ENCODE peak calls at places on chromosomes 2 and 18, in six cellular contexts. One of them, this sample, is unnamed.

GRCh38 chr2:237011196-237011595 is 74.5 kb upstream of the COPS8 start:
- DNase-seq in bronchial epithelial cell: no peak
- DNase-seq in HFF-Myc: no peak
- DNase-seq in brain microvascular endothelial cell: no peak
- DNase-seq in psoas muscle: no peak
- DNase-seq in activated CD4-positive, alpha-beta T cell treated with anti-CD3 and anti-CD28 coated beads, Interleukin-2, amount 50 U/mL, for 1 hour: no peak
- DNase-seq in this sample: no peak

GRCh38 chr2:19048593-19049264 is 309.7 kb downstream of the OSR1 start:
- DNase-seq in HFF-Myc: no peak
- DNase-seq in psoas muscle: no peak
- DNase-seq in activated CD4-positive, alpha-beta T cell treated with anti-CD3 and anti-CD28 coated beads, Interleukin-2, amount 50 U/mL, for 1 hour: no peak
- DNase-seq in brain microvascular endothelial cell: peak
- DNase-seq in bronchial epithelial cell: peak
- DNase-seq in this sample: no peak

GRCh38 chr2:62344472-62344871 is 148.6 kb downstream of the B3GNT2 start:
- DNase-seq in brain microvascular endothelial cell: no peak
- DNase-seq in activated CD4-positive, alpha-beta T cell treated with anti-CD3 and anti-CD28 coated beads, Interleukin-2, amount 50 U/mL, for 1 hour: no peak
- DNase-seq in HFF-Myc: no peak
- DNase-seq in bronchial epithelial cell: peak
- DNase-seq in psoas muscle: no peak
- DNase-seq in this sample: peak

GRCh38 chr2:9778012-9778411 is 65.3 kb upstream of the TAF1B start:
- DNase-seq in HFF-Myc: no peak
- DNase-seq in activated CD4-positive, alpha-beta T cell treated with anti-CD3 and anti-CD28 coated beads, Interleukin-2, amount 50 U/mL, for 1 hour: peak
- DNase-seq in bronchial epithelial cell: no peak
- DNase-seq in psoas muscle: no peak
- DNase-seq in brain microvascular endothelial cell: no peak
- DNase-seq in this sample: no peak

GRCh38 chr2:67018318-67018717 is 378.8 kb upstream of the ETAA1 start:
- DNase-seq in bronchial epithelial cell: peak
- DNase-seq in HFF-Myc: no peak
- DNase-seq in psoas muscle: no peak
- DNase-seq in brain microvascular endothelial cell: no peak
- DNase-seq in activated CD4-positive, alpha-beta T cell treated with anti-CD3 and anti-CD28 coated beads, Interleukin-2, amount 50 U/mL, for 1 hour: no peak
- DNase-seq in this sample: peak

GRCh38 chr2:227942021-227942420 is 70.6 kb downstream of the DAW1 start:
- DNase-seq in bronchial epithelial cell: peak
- DNase-seq in brain microvascular endothelial cell: no peak
- DNase-seq in psoas muscle: no peak
- DNase-seq in HFF-Myc: no peak
- DNase-seq in activated CD4-positive, alpha-beta T cell treated with anti-CD3 and anti-CD28 coated beads, Interleukin-2, amount 50 U/mL, for 1 hour: no peak
- DNase-seq in this sample: no peak

GRCh38 chr2:198283149-198283548 is 478.8 kb downstream of the PLCL1 start:
- DNase-seq in brain microvascular endothelial cell: no peak
- DNase-seq in bronchial epithelial cell: no peak
- DNase-seq in HFF-Myc: no peak
- DNase-seq in activated CD4-positive, alpha-beta T cell treated with anti-CD3 and anti-CD28 coated beads, Interleukin-2, amount 50 U/mL, for 1 hour: no peak
- DNase-seq in psoas muscle: no peak
- DNase-seq in this sample: no peak

GRCh38 chr2:195408196-195408595 is 248.8 kb upstream of the SLC39A10 start:
- DNase-seq in activated CD4-positive, alpha-beta T cell treated with anti-CD3 and anti-CD28 coated beads, Interleukin-2, amount 50 U/mL, for 1 hour: no peak
- DNase-seq in psoas muscle: no peak
- DNase-seq in HFF-Myc: no peak
- DNase-seq in bronchial epithelial cell: no peak
- DNase-seq in brain microvascular endothelial cell: no peak
- DNase-seq in this sample: no peak

GRCh38 chr2:143469323-143469722 is 340.1 kb downstream of the ARHGAP15 start:
- DNase-seq in HFF-Myc: no peak
- DNase-seq in bronchial epithelial cell: peak
- DNase-seq in brain microvascular endothelial cell: no peak
- DNase-seq in psoas muscle: no peak
- DNase-seq in activated CD4-positive, alpha-beta T cell treated with anti-CD3 and anti-CD28 coated beads, Interleukin-2, amount 50 U/mL, for 1 hour: no peak
- DNase-seq in this sample: peak

GRCh38 chr18:47996091-47996541 is 65.7 kb upstream of the SMAD2 start:
- DNase-seq in brain microvascular endothelial cell: no peak
- DNase-seq in HFF-Myc: no peak
- DNase-seq in psoas muscle: no peak
- DNase-seq in activated CD4-positive, alpha-beta T cell treated with anti-CD3 and anti-CD28 coated beads, Interleukin-2, amount 50 U/mL, for 1 hour: no peak
- DNase-seq in bronchial epithelial cell: no peak
- DNase-seq in this sample: no peak

GRCh38 chr18:57561728-57562423 is 24.6 kb downstream of the FECH start:
- DNase-seq in activated CD4-positive, alpha-beta T cell treated with anti-CD3 and anti-CD28 coated beads, Interleukin-2, amount 50 U/mL, for 1 hour: no peak
- DNase-seq in HFF-Myc: peak
- DNase-seq in psoas muscle: no peak
- DNase-seq in brain microvascular endothelial cell: peak
- DNase-seq in bronchial epithelial cell: peak
- DNase-seq in this sample: no peak

GRCh38 chr2:55112229-55113016 is 62.2 kb upstream of the RTN4 start:
- DNase-seq in activated CD4-positive, alpha-beta T cell treated with anti-CD3 and anti-CD28 coated beads, Interleukin-2, amount 50 U/mL, for 1 hour: no peak
- DNase-seq in psoas muscle: peak
- DNase-seq in HFF-Myc: no peak
- DNase-seq in bronchial epithelial cell: no peak
- DNase-seq in brain microvascular endothelial cell: peak
- DNase-seq in this sample: no peak

GRCh38 chr2:37457401-37457901 is 113.0 kb downstream of the QPCT start:
- DNase-seq in HFF-Myc: no peak
- DNase-seq in activated CD4-positive, alpha-beta T cell treated with anti-CD3 and anti-CD28 coated beads, Interleukin-2, amount 50 U/mL, for 1 hour: no peak
- DNase-seq in brain microvascular endothelial cell: peak
- DNase-seq in psoas muscle: no peak
- DNase-seq in bronchial epithelial cell: no peak
- DNase-seq in this sample: no peak

GRCh38 chr2:72326759-72327158 is 179.1 kb upstream of the CYP26B1 start:
- DNase-seq in bronchial epithelial cell: no peak
- DNase-seq in HFF-Myc: no peak
- DNase-seq in brain microvascular endothelial cell: no peak
- DNase-seq in psoas muscle: no peak
- DNase-seq in activated CD4-positive, alpha-beta T cell treated with anti-CD3 and anti-CD28 coated beads, Interleukin-2, amount 50 U/mL, for 1 hour: no peak
- DNase-seq in this sample: no peak

GRCh38 chr2:120779781-120780283 is 44.2 kb downstream of the GLI2 start:
- DNase-seq in bronchial epithelial cell: peak
- DNase-seq in activated CD4-positive, alpha-beta T cell treated with anti-CD3 and anti-CD28 coated beads, Interleukin-2, amount 50 U/mL, for 1 hour: no peak
- DNase-seq in HFF-Myc: no peak
- DNase-seq in psoas muscle: no peak
- DNase-seq in brain microvascular endothelial cell: peak
- DNase-seq in this sample: peak

GRCh38 chr2:120526047-120526562 is 180.2 kb downstream of the INHBB start:
- DNase-seq in psoas muscle: no peak
- DNase-seq in bronchial epithelial cell: peak
- DNase-seq in activated CD4-positive, alpha-beta T cell treated with anti-CD3 and anti-CD28 coated beads, Interleukin-2, amount 50 U/mL, for 1 hour: no peak
- DNase-seq in HFF-Myc: no peak
- DNase-seq in brain microvascular endothelial cell: no peak
- DNase-seq in this sample: no peak

GRCh38 chr18:48943736-48944527 is 6.8 kb downstream of the SMAD7 start:
- DNase-seq in bronchial epithelial cell: no peak
- DNase-seq in brain microvascular endothelial cell: no peak
- DNase-seq in HFF-Myc: no peak
- DNase-seq in activated CD4-positive, alpha-beta T cell treated with anti-CD3 and anti-CD28 coated beads, Interleukin-2, amount 50 U/mL, for 1 hour: no peak
- DNase-seq in psoas muscle: no peak
- DNase-seq in this sample: no peak

GRCh38 chr2:56338232-56338631 is 154.4 kb downstream of the CCDC85A start:
- DNase-seq in psoas muscle: no peak
- DNase-seq in HFF-Myc: no peak
- DNase-seq in brain microvascular endothelial cell: no peak
- DNase-seq in activated CD4-positive, alpha-beta T cell treated with anti-CD3 and anti-CD28 coated beads, Interleukin-2, amount 50 U/mL, for 1 hour: no peak
- DNase-seq in bronchial epithelial cell: no peak
- DNase-seq in this sample: no peak

GRCh38 chr2:229553091-229553490 is 161.3 kb downstream of the DNER start:
- DNase-seq in psoas muscle: no peak
- DNase-seq in brain microvascular endothelial cell: peak
- DNase-seq in HFF-Myc: no peak
- DNase-seq in activated CD4-positive, alpha-beta T cell treated with anti-CD3 and anti-CD28 coated beads, Interleukin-2, amount 50 U/mL, for 1 hour: no peak
- DNase-seq in bronchial epithelial cell: no peak
- DNase-seq in this sample: no peak